ENCODE peak calls at places on chromosome 22, in seven cellular contexts. E, O, K, Q, Y, G and R are unnamed samples.
A peak's percentile ranks its signal among the peaks of the same experiment; 100 is the strongest.

GRCh38 chr22:48884786-48885185 is 942.9 kb downstream of the BRD1 start:
- DNase-seq in E (no peak), O (no peak), K (no peak), Q (peak; percentile 48), Y (no peak), G (no peak), R (no peak)

GRCh38 chr22:21108379-21109115 is 62.8 kb downstream of the LRRC74B start:
- DNase-seq in E (no peak), O (no peak), K (no peak), Q (no peak), Y (no peak), G (no peak), R (no peak)

GRCh38 chr22:46040471-46041465 is 63.8 kb upstream of the WNT7B start:
- DNase-seq in E (no peak), O (peak; percentile 30), K (peak; percentile 20), Q (peak; percentile 60), Y (no peak), G (no peak), R (no peak)

GRCh38 chr22:36197065-36197440 is 4.6 kb downstream of the APOL4 start:
- DNase-seq in E (no peak), O (peak; percentile 88), K (no peak), Q (peak; percentile 83), Y (no peak), G (no peak), R (peak; percentile 42)

GRCh38 chr22:33529424-33530113 is 390.7 kb downstream of the LARGE1 start:
- DNase-seq in E (no peak), O (no peak), K (no peak), Q (no peak), Y (no peak), G (no peak), R (no peak)

GRCh38 chr22:25919452-25919851 is 177.5 kb downstream of the MYO18B start:
- DNase-seq in E (no peak), O (no peak), K (no peak), Q (no peak), Y (no peak), G (no peak), R (no peak)

GRCh38 chr22:43946391-43946680 is 8.9 kb upstream of the SAMM50 start:
- DNase-seq in E (no peak), O (no peak), K (no peak), Q (no peak), Y (peak; percentile 28), G (no peak), R (no peak)

GRCh38 chr22:46355369-46355995 is 20.0 kb downstream of the TRMU start:
- DNase-seq in E (no peak), O (peak; percentile 56), K (peak; percentile 80), Q (no peak), Y (peak; percentile 59), G (peak; percentile 28), R (peak; percentile 67)

GRCh38 chr22:40855960-40856512 is 403 bp downstream of the ST13 start:
- DNase-seq in E (no peak), O (no peak), K (peak; percentile 28), Q (peak; percentile 69), Y (no peak), G (no peak), R (no peak)
- H3K4me1 ChIP-seq in E (peaks cover 4% of the 10 kb centered on the region), O (peaks cover 4% of the 10 kb centered on the region), K (peaks cover 42% of the 10 kb centered on the region), Q (peaks cover 52% of the 10 kb centered on the region), Y (peaks cover 45% of the 10 kb centered on the region), G (peaks cover 33% of the 10 kb centered on the region), R (peaks cover 63% of the 10 kb centered on the region)

GRCh38 chr22:37659066-37659896 is 758 bp downstream of the PDXP start:
- DNase-seq in E (no peak), O (peak; percentile 35), K (no peak), Q (no peak), Y (no peak), G (no peak), R (peak; percentile 81)

GRCh38 chr22:37660709-37661045 is 2.2 kb downstream of the PDXP start:
- DNase-seq in E (no peak), O (no peak), K (no peak), Q (no peak), Y (no peak), G (no peak), R (no peak)

GRCh38 chr22:37659897-37660708 is 1.6 kb downstream of the PDXP start:
- DNase-seq in E (no peak), O (no peak), K (no peak), Q (no peak), Y (no peak), G (no peak), R (peak; percentile 46)

GRCh38 chr22:37657590-37658132 is 862 bp upstream of the PDXP start:
- DNase-seq in E (no peak), O (peak; percentile 30), K (no peak), Q (no peak), Y (no peak), G (no peak), R (no peak)

DNA sequence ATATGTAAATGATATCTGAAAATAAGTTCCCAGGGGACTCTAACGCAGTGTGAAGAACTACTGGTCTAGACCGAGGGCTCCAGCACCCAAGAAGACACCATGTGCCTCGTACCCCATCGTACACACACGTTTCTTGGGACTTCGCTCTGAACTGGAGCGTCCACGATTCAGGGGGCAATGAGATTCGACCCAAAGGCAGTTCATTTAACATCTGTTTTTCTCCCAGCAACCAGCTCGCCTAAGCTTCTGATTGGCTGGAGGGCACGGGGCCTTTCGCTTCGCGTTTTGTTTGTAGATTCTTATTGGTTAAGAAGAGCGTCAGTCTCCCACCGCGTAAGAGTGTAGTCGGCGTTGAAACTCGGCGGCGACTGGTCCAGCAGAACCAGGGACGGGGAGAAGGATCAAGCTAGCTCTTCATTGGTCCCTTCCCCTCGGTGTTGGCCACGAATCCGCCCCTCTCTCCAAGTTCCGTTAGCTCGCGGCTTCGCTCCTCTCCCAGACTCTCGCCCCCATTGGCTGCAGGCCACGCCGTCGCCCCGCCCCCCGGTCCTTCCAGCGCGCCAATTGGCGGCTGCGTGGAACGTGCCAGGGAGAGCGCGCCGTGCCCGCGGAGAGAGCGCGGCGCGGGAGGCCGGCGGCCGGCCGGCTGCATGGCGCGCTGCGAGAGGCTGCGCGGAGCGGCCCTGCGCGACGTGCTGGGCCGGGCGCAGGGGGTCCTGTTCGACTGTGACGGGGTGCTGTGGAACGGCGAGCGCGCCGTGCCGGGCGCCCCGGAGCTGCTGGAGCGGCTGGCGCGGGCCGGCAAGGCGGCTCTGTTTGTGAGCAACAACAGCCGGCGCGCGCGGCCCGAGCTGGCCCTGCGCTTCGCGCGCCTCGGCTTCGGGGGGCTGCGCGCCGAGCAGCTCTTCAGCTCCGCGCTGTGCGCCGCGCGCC is at the start of gene PDXP:
- DNase-seq in E (peak; percentile 99), O (peak; percentile 99), K (peak; percentile 99), Q (peak; percentile 100), Y (peak; percentile 97), G (peak; percentile 97), R (peak; percentile 99)
- TF ChIP-seq POLR2A in E (peak; percentile 84), O (peak; percentile 74), K (no peak), Q (no peak), Y (peak; percentile 64), G (peak; percentile 84), R (no peak)

DNA sequence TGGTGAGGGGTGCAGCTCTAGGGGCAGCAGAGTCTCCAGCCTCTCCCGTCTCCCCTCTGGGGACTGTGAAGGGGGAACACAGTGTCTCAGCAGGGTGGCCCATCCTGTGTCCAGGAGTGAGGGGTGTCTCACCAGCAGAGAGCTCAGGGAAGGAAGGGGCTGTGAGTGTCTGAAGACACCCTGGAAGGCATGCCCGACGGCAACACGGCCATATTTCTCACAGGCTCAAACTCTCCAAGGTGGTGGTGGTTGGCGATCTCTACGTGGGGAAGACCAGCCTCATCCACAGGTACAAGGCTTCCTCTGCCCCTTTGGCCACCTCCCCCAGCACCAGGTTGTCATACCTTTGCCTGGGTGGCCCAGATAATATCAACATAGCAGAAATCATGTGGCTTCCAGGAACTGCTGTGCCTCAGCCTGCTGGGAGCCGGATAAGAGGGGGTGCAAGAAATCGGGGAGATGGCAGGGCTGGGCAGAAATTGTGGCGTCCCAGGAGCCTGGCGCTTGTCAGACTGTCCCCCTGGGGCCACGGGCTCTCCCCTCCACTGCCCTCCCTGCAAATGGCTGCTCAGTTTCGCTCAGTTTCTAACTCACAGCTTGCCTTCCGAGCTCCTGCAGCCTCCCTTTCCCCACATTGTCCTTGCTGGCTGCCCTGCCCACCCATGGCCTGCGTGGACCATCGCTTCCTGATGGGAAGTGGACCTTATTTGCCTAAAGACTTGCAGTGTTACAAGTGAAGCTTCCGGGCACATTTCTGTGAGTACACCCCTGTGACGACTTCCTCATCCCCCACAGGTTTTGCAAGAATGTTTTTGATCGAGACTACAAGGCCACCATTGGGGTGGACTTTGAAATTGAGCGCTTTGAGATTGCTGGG is 7.2 kb downstream of the RAB36 start:
- DNase-seq in E (no peak), O (no peak), K (no peak), Q (no peak), Y (no peak), G (no peak), R (no peak)
- TF ChIP-seq EP300 in E (no peak), O (no peak), K (no peak), Q (no peak), Y (no peak), G (no peak), R (no peak)

DNA sequence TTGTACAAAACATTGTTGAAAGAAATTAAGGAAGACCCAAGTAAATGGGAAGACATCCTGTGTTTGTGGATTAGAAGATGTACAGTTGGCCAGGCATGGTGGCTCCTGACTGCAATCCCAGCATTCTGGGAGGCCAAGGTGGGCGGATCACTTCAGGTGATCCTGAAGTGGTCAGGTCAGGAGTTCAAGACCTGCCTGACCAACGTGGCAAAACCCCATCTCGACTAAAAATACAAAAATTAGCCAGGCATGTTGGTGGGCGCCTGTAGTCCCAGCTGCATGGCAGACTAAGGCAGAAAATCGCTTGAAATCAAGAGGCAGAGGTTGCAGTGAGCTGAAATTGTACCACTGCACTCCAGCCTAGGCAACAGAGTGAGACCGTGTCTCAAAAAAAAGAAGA is 62.0 kb upstream of the SEPTIN5 start:
- DNase-seq in E (no peak), O (no peak), K (no peak), Q (no peak), Y (no peak), G (no peak), R (no peak)
- H3K4me1 ChIP-seq in E (no peaks in the 10 kb centered on the region), O (no peaks in the 10 kb centered on the region), K (no peaks in the 10 kb centered on the region), Q (no peaks in the 10 kb centered on the region), Y (no peaks in the 10 kb centered on the region), G (no peaks in the 10 kb centered on the region), R (no peaks in the 10 kb centered on the region)

GRCh38 chr22:50483106-50483505 is 1.8 kb downstream of the ADM2 start:
- DNase-seq in E (no peak), O (no peak), K (no peak), Q (no peak), Y (no peak), G (no peak), R (no peak)

GRCh38 chr22:50481045-50481439 is 301 bp upstream of the ADM2 start:
- DNase-seq in E (no peak), O (no peak), K (no peak), Q (no peak), Y (no peak), G (no peak), R (no peak)

GRCh38 chr22:50483556-50483955 is 2.2 kb downstream of the ADM2 start:
- DNase-seq in E (no peak), O (no peak), K (no peak), Q (peak; percentile 68), Y (no peak), G (no peak), R (no peak)

GRCh38 chr22:50481440-50482106 is at the start of gene ADM2:
- DNase-seq in E (no peak), O (no peak), K (peak; percentile 62), Q (no peak), Y (peak; percentile 47), G (no peak), R (peak; percentile 73)

GRCh38 chr22:50482107-50483074 is 1.0 kb downstream of the ADM2 start:
- DNase-seq in E (no peak), O (no peak), K (no peak), Q (no peak), Y (no peak), G (no peak), R (no peak)
- TF ChIP-seq POLR2A in E (no peak), O (no peak), K (no peak), Q (no peak), Y (no peak), G (no peak), R (no peak)

GRCh38 chr22:17563936-17564391 is 666 bp downstream of the SLC25A18 start:
- DNase-seq in E (no peak), O (peak; percentile 73), K (no peak), Q (peak; percentile 92), Y (no peak), G (no peak), R (peak; percentile 27)
- TF ChIP-seq EP300 in E (no peak), O (peak; percentile 62), K (peak; percentile 87), Q (peak; percentile 78), Y (no peak), G (no peak), R (peak; percentile 98)